ENCODE peak calls at places on chromosomes 11 and 22, in ten cellular contexts. U, K, L, H, R, C, J, O, A and W are unnamed samples.

GRCh38 chr11:27427183-27427980 is 45.2 kb downstream of the LGR4 start:
- DNase-seq in U (no peak), K (no peak), L (peak), H (peak), R (no peak), C (no peak), J (peak), O (no peak), A (no peak), W (no peak)

GRCh38 chr11:68505596-68505995 is 45.0 kb downstream of the PPP6R3 start:
- DNase-seq in U (no peak), K (no peak), L (peak), H (no peak), R (no peak), C (no peak), J (no peak), O (no peak), A (no peak), W (peak)

GRCh38 chr11:114340311-114341131 is 44.3 kb downstream of the NNMT start:
- DNase-seq in U (peak), K (peak), L (peak), H (peak), R (peak), C (peak), J (peak), O (peak), A (peak), W (peak)

GRCh38 chr22:24474221-24474620 is 20.9 kb upstream of the UPB1 start:
- DNase-seq in U (no peak), K (no peak), L (peak), H (peak), R (peak), C (no peak), J (peak), O (no peak), A (peak), W (peak)

GRCh38 chr11:65810046-65810868 is 23.4 kb downstream of the OVOL1 start:
- DNase-seq in U (no peak), K (no peak), L (no peak), H (no peak), R (no peak), C (no peak), J (no peak), O (no peak), A (no peak), W (no peak)

GRCh38 chr11:96188625-96189006 is 154.4 kb downstream of the MAML2 start:
- DNase-seq in U (no peak), K (no peak), L (peak), H (peak), R (no peak), C (no peak), J (no peak), O (no peak), A (no peak), W (peak)

GRCh38 chr11:91231226-91231625 is 993.4 kb upstream of the FAT3 start:
- DNase-seq in U (no peak), K (no peak), L (no peak), H (no peak), R (no peak), C (no peak), J (no peak), O (no peak), A (no peak), W (peak)

GRCh38 chr22:40258463-40259046 is 80.8 kb downstream of the TNRC6B start:
- DNase-seq in U (no peak), K (no peak), L (peak), H (no peak), R (peak), C (no peak), J (peak), O (no peak), A (peak), W (peak)

GRCh38 chr11:11416502-11416901 is 63.5 kb upstream of the CSNK2A3 start:
- DNase-seq in U (peak), K (no peak), L (no peak), H (peak), R (peak), C (no peak), J (no peak), O (peak), A (no peak), W (peak)

GRCh38 chr11:45660717-45661416 is 4.6 kb downstream of the CHST1 start:
- DNase-seq in U (no peak), K (peak), L (no peak), H (no peak), R (no peak), C (no peak), J (no peak), O (no peak), A (no peak), W (no peak)

GRCh38 chr11:11620251-11620965 is 1.4 kb downstream of the GALNT18 start:
- DNase-seq in U (peak), K (peak), L (peak), H (no peak), R (no peak), C (peak), J (peak), O (peak), A (peak), W (no peak)

GRCh38 chr22:24580276-24580675 is 12.6 kb downstream of the LRRC75B start:
- DNase-seq in U (no peak), K (no peak), L (peak), H (peak), R (no peak), C (no peak), J (peak), O (no peak), A (no peak), W (peak)

GRCh38 chr11:64523456-64524187 is 67.4 kb upstream of the SLC22A12 start:
- DNase-seq in U (no peak), K (peak), L (no peak), H (no peak), R (no peak), C (no peak), J (no peak), O (no peak), A (no peak), W (no peak)

GRCh38 chr11:128884703-128885338 is 6.3 kb upstream of the KCNJ5 start:
- DNase-seq in U (peak), K (no peak), L (peak), H (peak), R (peak), C (no peak), J (peak), O (peak), A (peak), W (peak)

GRCh38 chr11:63813563-63814382 is 517 bp downstream of the SPINDOC start:
- DNase-seq in U (peak), K (peak), L (peak), H (peak), R (no peak), C (peak), J (no peak), O (peak), A (no peak), W (peak)

GRCh38 chr22:31400023-31400397 is 606 bp downstream of the DRG1 start:
- DNase-seq in U (no peak), K (no peak), L (peak), H (peak), R (no peak), C (no peak), J (peak), O (no peak), A (no peak), W (peak)

GRCh38 chr22:30573594-30574094 is 821 bp downstream of the GAL3ST1 start:
- DNase-seq in U (peak), K (no peak), L (no peak), H (no peak), R (no peak), C (no peak), J (no peak), O (no peak), A (no peak), W (no peak)

GRCh38 chr11:83054001-83054400 is 17.7 kb downstream of the RAB30 start:
- DNase-seq in U (no peak), K (no peak), L (no peak), H (no peak), R (no peak), C (no peak), J (no peak), O (no peak), A (no peak), W (no peak)

GRCh38 chr22:28801845-28802594 is 1.7 kb upstream of the XBP1 start:
- DNase-seq in U (peak), K (no peak), L (no peak), H (no peak), R (no peak), C (no peak), J (peak), O (no peak), A (no peak), W (no peak)
- H3K4me3 ChIP-seq in U (no peak), K (peak), L (peak), H (no peak), R (no peak), C (peak), J (peak), O (no peak), A (no peak), W (no peak)

DNA sequence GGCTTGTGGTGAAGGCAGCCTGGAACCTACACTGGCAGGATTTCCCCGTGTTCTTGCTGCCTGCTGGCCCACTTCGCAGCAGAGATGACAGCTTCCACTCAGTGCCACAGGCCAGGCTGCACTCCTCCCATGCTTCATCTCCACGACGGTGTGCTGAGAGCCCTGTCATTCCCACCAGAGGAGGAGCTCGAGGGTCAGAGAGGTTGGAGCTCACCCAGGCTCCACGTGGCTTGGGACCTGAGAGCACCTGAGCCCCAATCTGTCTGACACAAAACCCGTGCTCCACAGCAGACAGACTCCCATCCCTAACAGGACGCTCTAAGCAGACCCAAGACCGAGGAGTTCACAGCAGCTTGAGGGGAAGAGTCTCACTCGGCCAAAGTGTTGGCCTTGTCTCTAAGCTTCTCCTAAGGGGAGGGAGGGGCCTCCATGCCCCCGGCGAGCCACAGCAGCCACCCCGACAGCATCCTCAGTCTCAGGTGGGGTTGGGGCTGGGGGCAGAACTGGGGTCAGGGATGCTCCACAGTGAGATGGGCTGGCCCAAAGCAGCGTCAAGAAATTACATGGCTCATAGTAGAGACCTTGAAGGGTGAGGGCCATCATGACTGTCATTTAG is 10.7 kb downstream of the LRFN4 start:
- DNase-seq in U (no peak), K (no peak), L (no peak), H (no peak), R (no peak), C (no peak), J (no peak), O (no peak), A (no peak), W (no peak)
- TF ChIP-seq CTCF in U (no peak), K (no peak), L (no peak), H (no peak), R (peak), C (no peak), J (no peak), O (no peak), A (no peak), W (peak)

GRCh38 chr11:88656960-88657738 is 319.6 kb upstream of the CTSC start:
- DNase-seq in U (no peak), K (no peak), L (peak), H (peak), R (no peak), C (no peak), J (peak), O (no peak), A (no peak), W (peak)
- H3K4me3 ChIP-seq in U (no peak), K (no peak), L (peak), H (no peak), R (no peak), C (no peak), J (no peak), O (no peak), A (no peak), W (no peak)

GRCh38 chr22:29080061-29080975 is 7.5 kb downstream of the KREMEN1 start:
- DNase-seq in U (no peak), K (no peak), L (peak), H (peak), R (no peak), C (no peak), J (peak), O (no peak), A (no peak), W (no peak)
- TF ChIP-seq CTCF in U (no peak), K (no peak), L (no peak), H (no peak), R (no peak), C (no peak), J (no peak), O (no peak), A (no peak), W (no peak)

GRCh38 chr22:46058591-46059519 is 81.9 kb upstream of the WNT7B start:
- DNase-seq in U (no peak), K (peak), L (peak), H (no peak), R (no peak), C (peak), J (no peak), O (peak), A (no peak), W (no peak)
- H3K4me3 ChIP-seq in U (no peak), K (no peak), L (peak), H (no peak), R (peak), C (peak), J (no peak), O (no peak), A (no peak), W (no peak)

GRCh38 chr22:41946360-41947180 is at the start of gene CENPM:
- DNase-seq in U (peak), K (peak), L (peak), H (peak), R (peak), C (peak), J (peak), O (peak), A (peak), W (peak)
- TF ChIP-seq CTCF in U (no peak), K (no peak), L (peak), H (peak), R (peak), C (no peak), J (no peak), O (no peak), A (no peak), W (peak)

DNA sequence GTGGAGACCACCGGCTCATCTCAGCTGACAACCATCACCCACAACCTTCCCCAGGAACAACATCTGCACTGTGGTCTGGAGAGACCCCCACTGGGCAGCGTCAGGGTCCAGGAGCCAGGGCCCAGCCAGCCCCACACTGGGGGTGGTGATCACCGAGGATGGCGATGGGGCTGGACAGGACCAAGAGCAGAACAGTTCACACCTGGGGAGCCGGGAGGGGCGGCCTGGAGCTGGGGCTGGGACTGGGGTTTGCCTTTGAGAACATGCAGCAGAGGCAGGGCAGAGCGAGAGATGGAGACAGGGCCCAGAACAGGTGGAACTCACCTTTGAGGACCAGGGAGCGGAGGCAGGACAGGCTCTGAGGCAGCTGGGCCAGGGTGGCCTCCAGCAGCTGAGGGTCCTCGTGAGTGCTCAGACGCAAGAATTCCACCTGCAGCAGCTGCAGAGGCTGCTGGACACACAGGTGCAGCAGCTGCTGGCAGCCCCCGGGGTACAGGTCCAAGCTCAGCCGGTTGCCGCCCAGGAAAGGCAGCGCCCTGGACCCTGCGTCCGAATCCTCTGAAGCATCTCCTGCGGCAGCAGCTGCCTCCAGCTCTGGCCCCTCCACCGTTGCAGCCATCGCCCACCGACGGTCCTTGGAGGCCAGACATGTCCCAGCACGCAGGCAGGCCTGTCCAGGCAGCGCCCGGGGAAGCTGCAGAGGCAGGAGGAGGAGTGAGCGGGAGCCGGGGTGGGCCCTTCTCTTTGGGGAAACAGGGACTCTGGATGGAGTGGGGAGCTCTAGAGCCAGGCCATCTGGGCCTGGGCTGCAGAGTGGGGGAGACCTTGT is 1.0 kb downstream of the PIDD1 start:
- DNase-seq in U (no peak), K (peak), L (no peak), H (no peak), R (no peak), C (peak), J (peak), O (no peak), A (no peak), W (no peak)
- H3K4me3 ChIP-seq in U (no peak), K (peak), L (peak), H (peak), R (peak), C (peak), J (peak), O (no peak), A (peak), W (peak)

GRCh38 chr11:119134389-119134978 is 13.1 kb downstream of the HINFP start:
- DNase-seq in U (peak), K (no peak), L (no peak), H (no peak), R (no peak), C (no peak), J (no peak), O (no peak), A (no peak), W (peak)
- TF ChIP-seq CTCF in U (peak), K (no peak), L (peak), H (peak), R (peak), C (peak), J (peak), O (peak), A (peak), W (peak)

GRCh38 chr11:67239795-67240574 is 26.3 kb upstream of the GRK2 start:
- DNase-seq in U (peak), K (peak), L (peak), H (peak), R (peak), C (peak), J (peak), O (peak), A (peak), W (peak)

GRCh38 chr11:67240575-67241389 is 25.5 kb upstream of the GRK2 start:
- DNase-seq in U (peak), K (peak), L (peak), H (peak), R (peak), C (peak), J (peak), O (peak), A (no peak), W (peak)

GRCh38 chr11:67238894-67239794 is 27.1 kb upstream of the GRK2 start:
- DNase-seq in U (no peak), K (no peak), L (no peak), H (peak), R (no peak), C (no peak), J (peak), O (no peak), A (no peak), W (peak)

GRCh38 chr11:67245046-67245445 is 21.2 kb upstream of the GRK2 start:
- DNase-seq in U (no peak), K (no peak), L (no peak), H (no peak), R (no peak), C (no peak), J (no peak), O (no peak), A (no peak), W (no peak)

DNA sequence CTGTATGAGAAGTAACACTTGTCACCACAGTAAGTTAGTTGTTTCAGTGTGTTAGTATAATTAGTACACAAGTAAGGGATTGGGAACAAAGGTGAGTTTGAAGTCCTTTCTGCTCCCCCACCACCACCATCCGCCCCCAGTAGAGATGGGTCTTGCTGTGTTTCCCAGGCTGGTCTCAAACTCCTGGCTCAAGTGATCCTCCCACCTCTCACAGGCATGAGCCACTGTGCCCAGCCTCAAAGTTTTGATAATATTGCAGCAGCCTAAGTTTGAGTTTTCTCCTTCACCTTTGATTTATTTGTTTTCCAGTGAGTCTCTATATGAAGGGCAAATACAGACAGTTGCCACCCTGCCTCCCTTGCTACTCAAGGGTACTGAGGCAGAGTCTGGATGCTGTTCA is 23.7 kb upstream of the GRK2 start:
- DNase-seq in U (no peak), K (no peak), L (no peak), H (no peak), R (no peak), C (no peak), J (no peak), O (no peak), A (no peak), W (no peak)
- H3K4me3 ChIP-seq in U (no peak), K (peak), L (no peak), H (no peak), R (no peak), C (peak), J (no peak), O (no peak), A (no peak), W (no peak)

DNA sequence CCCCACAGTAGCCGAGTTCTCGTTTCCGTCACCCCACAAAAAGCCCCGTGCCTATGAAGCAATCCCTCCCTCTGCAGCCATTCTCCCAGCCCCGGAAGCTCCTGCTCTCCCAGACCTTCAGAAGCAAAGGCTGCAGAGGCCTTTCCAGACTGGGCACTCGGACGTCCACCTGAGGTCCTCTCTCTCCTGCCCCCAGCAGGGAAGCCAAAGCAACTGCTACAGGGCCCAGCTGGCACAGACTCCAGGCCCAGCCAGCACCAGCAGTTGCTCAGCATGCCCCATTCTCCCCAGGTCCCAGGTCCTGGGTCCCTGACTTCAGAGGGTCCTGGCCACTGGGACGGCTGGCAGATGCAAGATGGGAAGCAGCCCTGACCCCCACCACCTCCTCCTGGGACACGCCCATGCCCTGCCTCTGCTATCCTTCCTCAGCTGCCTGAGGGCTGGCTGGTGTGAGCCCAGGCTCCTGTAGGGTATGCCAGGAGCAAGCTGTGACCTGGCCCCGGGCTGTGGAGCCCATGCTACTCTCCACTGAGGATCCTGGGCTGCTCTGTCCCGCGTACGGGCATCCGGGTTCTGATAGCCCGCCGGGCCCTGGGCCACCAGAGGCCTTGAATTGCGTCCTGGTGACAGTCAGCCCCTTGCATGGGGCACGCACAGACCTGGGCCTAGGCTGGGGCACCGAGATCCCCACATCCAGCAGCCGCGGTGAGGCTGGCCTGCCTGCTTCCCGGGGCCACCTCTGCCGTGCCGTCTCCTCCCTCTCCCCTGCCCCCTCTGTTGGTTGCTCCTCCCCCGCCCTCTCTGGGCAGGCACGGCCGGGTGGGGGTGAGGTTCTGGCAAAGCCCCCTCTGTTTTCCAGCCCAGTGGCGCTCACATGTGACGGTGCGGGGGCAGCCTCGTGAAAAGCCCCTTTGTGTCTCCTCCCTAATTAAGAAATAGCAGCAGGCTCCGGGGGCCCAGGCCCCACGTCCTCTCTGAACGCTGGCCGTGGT is 1310.3 kb downstream of the BRD1 start:
- DNase-seq in U (no peak), K (no peak), L (no peak), H (no peak), R (no peak), C (no peak), J (no peak), O (no peak), A (no peak), W (no peak)
- TF ChIP-seq CTCF in U (no peak), K (no peak), L (no peak), H (no peak), R (peak), C (no peak), J (no peak), O (no peak), A (no peak), W (no peak)